ENCODE peak calls at places on chromosome 5, in six cellular contexts. R is PC-9, L is A172, B is AG09309, Y is keratinocyte, T is mesendoderm. C is an unnamed sample.

GRCh38 chr5:170277953-170278352 is 19.6 kb downstream of the LCP2 start:
- DNase-seq in R (no peak), L (no peak), B (no peak), Y (no peak), T (no peak), C (no peak)

GRCh38 chr5:98839469-98840383 is 66.3 kb downstream of the RGMB start:
- DNase-seq in R (no peak), L (no peak), B (no peak), Y (no peak), T (peak), C (no peak)

GRCh38 chr5:93800988-93801811 is 59.8 kb upstream of the POU5F2 start:
- DNase-seq in R (peak), L (peak), B (no peak), Y (no peak), T (peak), C (no peak)

GRCh38 chr5:89293849-89294248 is 410.9 kb upstream of the MEF2C start:
- DNase-seq in R (no peak), L (no peak), B (peak), Y (no peak), T (no peak), C (no peak)

GRCh38 chr5:132747693-132748440 is 641 bp downstream of the CCNI2 start:
- DNase-seq in R (no peak), L (no peak), B (no peak), Y (no peak), T (peak), C (no peak)

GRCh38 chr5:151449288-151449687 is 1.9 kb downstream of the SLC36A1 start:
- DNase-seq in R (no peak), L (no peak), B (no peak), Y (no peak), T (no peak), C (no peak)

GRCh38 chr5:77360381-77360780 is 131.7 kb downstream of the WDR41 start:
- DNase-seq in R (no peak), L (no peak), B (no peak), Y (no peak), T (no peak), C (no peak)

GRCh38 chr5:119315516-119315949 is 40.3 kb upstream of the TNFAIP8 start:
- DNase-seq in R (no peak), L (peak), B (no peak), Y (no peak), T (peak), C (no peak)

GRCh38 chr5:62779010-62779422 is 200.4 kb downstream of the LRRC70 start:
- DNase-seq in R (peak), L (peak), B (peak), Y (no peak), T (peak), C (no peak)

GRCh38 chr5:137516961-137517360 is 17.8 kb upstream of the SPOCK1 start:
- DNase-seq in R (no peak), L (no peak), B (no peak), Y (no peak), T (no peak), C (no peak)

GRCh38 chr5:123285122-123286011 is 137.8 kb downstream of the CEP120 start:
- DNase-seq in R (no peak), L (no peak), B (no peak), Y (no peak), T (peak), C (no peak)

GRCh38 chr5:85769347-85769746 is 848.4 kb upstream of the COX7C start:
- DNase-seq in R (no peak), L (no peak), B (no peak), Y (no peak), T (no peak), C (no peak)

GRCh38 chr5:111246459-111246858 is 22.3 kb downstream of the CAMK4 start:
- DNase-seq in R (no peak), L (no peak), B (no peak), Y (no peak), T (peak), C (no peak)

GRCh38 chr5:35198681-35199080 is 31.6 kb downstream of the PRLR start:
- DNase-seq in R (no peak), L (no peak), B (peak), Y (no peak), T (peak), C (no peak)

GRCh38 chr5:150400020-150400326 is 12.7 kb downstream of the CD74 start:
- DNase-seq in R (no peak), L (no peak), B (no peak), Y (no peak), T (no peak), C (no peak)

GRCh38 chr5:154242442-154242841 is 51.9 kb downstream of the GALNT10 start:
- DNase-seq in R (no peak), L (no peak), B (no peak), Y (no peak), T (no peak), C (no peak)

GRCh38 chr5:42848545-42848944 is 36.9 kb upstream of the SELENOP start:
- DNase-seq in R (no peak), L (no peak), B (no peak), Y (no peak), T (no peak), C (no peak)

GRCh38 chr5:5424736-5425135 is 2.3 kb downstream of the ICE1 start:
- DNase-seq in R (no peak), L (no peak), B (no peak), Y (no peak), T (peak), C (no peak)

GRCh38 chr5:102582706-102583105 is 83.9 kb upstream of the SLCO6A1 start:
- DNase-seq in R (no peak), L (no peak), B (peak), Y (no peak), T (no peak), C (no peak)

GRCh38 chr5:132825165-132825823 is 5.2 kb downstream of the SHROOM1 start:
- DNase-seq in R (no peak), L (no peak), B (no peak), Y (no peak), T (peak), C (peak)

GRCh38 chr5:52786937-52787599 is 648 bp upstream of the ITGA1 start:
- DNase-seq in R (no peak), L (no peak), B (no peak), Y (no peak), T (peak), C (no peak)

GRCh38 chr5:151319334-151319733 is 15.8 kb upstream of the SLC36A3 start:
- DNase-seq in R (no peak), L (peak), B (no peak), Y (no peak), T (peak), C (peak)

GRCh38 chr5:72243706-72244105 is 76.3 kb downstream of the MRPS27 start:
- DNase-seq in R (no peak), L (no peak), B (no peak), Y (no peak), T (no peak), C (no peak)

GRCh38 chr5:149419532-149420485 is 40.7 kb upstream of the IL17B start:
- DNase-seq in R (no peak), L (no peak), B (no peak), Y (no peak), T (no peak), C (no peak)

GRCh38 chr5:87132696-87133095 is 135.0 kb upstream of the RASA1 start:
- DNase-seq in R (no peak), L (no peak), B (no peak), Y (no peak), T (no peak), C (no peak)

GRCh38 chr5:170809551-170809950 is 26.0 kb downstream of the GABRP start:
- DNase-seq in R (peak), L (no peak), B (peak), Y (no peak), T (peak), C (no peak)

GRCh38 chr5:93611900-93612898 is 29.2 kb downstream of the NR2F1 start:
- DNase-seq in R (no peak), L (peak), B (no peak), Y (no peak), T (peak), C (peak)

GRCh38 chr5:86118542-86118941 is 499.2 kb upstream of the COX7C start:
- DNase-seq in R (no peak), L (no peak), B (no peak), Y (no peak), T (peak), C (no peak)

GRCh38 chr5:135343417-135343816 is 55.6 kb downstream of the MACROH2A1 start:
- DNase-seq in R (no peak), L (peak), B (no peak), Y (no peak), T (no peak), C (no peak)

GRCh38 chr5:53362521-53362941 is 117.9 kb upstream of the FST start:
- DNase-seq in R (peak), L (peak), B (peak), Y (peak), T (no peak), C (no peak)

GRCh38 chr5:79924936-79925893 is 65.8 kb downstream of the MTX3 start:
- DNase-seq in R (no peak), L (no peak), B (no peak), Y (no peak), T (peak), C (no peak)

GRCh38 chr5:151699071-151699901 is 12.6 kb upstream of the SPARC start:
- DNase-seq in R (no peak), L (peak), B (peak), Y (no peak), T (peak), C (no peak)

GRCh38 chr5:71697967-71698366 is 21.1 kb upstream of the CARTPT start:
- DNase-seq in R (no peak), L (no peak), B (no peak), Y (no peak), T (peak), C (no peak)

GRCh38 chr5:138503487-138504270 is 38.4 kb downstream of the EGR1 start:
- DNase-seq in R (peak), L (peak), B (peak), Y (no peak), T (peak), C (no peak)

GRCh38 chr5:4205408-4205807 is 609.8 kb downstream of the IRX1 start:
- DNase-seq in R (no peak), L (no peak), B (no peak), Y (no peak), T (no peak), C (no peak)

GRCh38 chr5:180785794-180786221 is 16.8 kb downstream of the MGAT1 start:
- DNase-seq in R (peak), L (peak), B (peak), Y (no peak), T (peak), C (no peak)

GRCh38 chr5:139684881-139685749 is 37.0 kb downstream of the CXXC5 start:
- DNase-seq in R (no peak), L (no peak), B (no peak), Y (no peak), T (no peak), C (peak)

GRCh38 chr5:68220914-68221313 is 5.4 kb downstream of the PIK3R1 start:
- DNase-seq in R (no peak), L (no peak), B (no peak), Y (no peak), T (no peak), C (no peak)

GRCh38 chr5:38240212-38240611 is 18.1 kb upstream of the EGFLAM start:
- DNase-seq in R (no peak), L (no peak), B (no peak), Y (no peak), T (no peak), C (no peak)

C was measured in posterior cingulate gyrus.